ENCODE peak calls at places on chromosomes 3 and 15, in eight cellular contexts. One of them, this sample, is unnamed.

GRCh38 chr3:61688307-61688695 is 126.9 kb downstream of the PTPRG start:
- DNase-seq in A549: no peak
- DNase-seq in AG04450: no peak
- DNase-seq in dorsolateral prefrontal cortex: no peak
- DNase-seq in effector memory CD4-positive, alpha-beta T cell: no peak
- DNase-seq in CD8-positive, alpha-beta T cell: no peak
- DNase-seq in mesendoderm: peak; percentile 98
- DNase-seq in uterus: no peak
- DNase-seq in this sample: peak; percentile 87

GRCh38 chr3:194826594-194826993 is 140.9 kb downstream of the FAM43A start:
- DNase-seq in dorsolateral prefrontal cortex: no peak
- DNase-seq in effector memory CD4-positive, alpha-beta T cell: no peak
- DNase-seq in AG04450: no peak
- DNase-seq in A549: no peak
- DNase-seq in uterus: no peak
- DNase-seq in CD8-positive, alpha-beta T cell: no peak
- DNase-seq in mesendoderm: no peak
- DNase-seq in this sample: no peak

GRCh38 chr3:172904817-172905479 is 154.4 kb downstream of the ECT2 start:
- DNase-seq in CD8-positive, alpha-beta T cell: no peak
- DNase-seq in effector memory CD4-positive, alpha-beta T cell: no peak
- DNase-seq in dorsolateral prefrontal cortex: no peak
- DNase-seq in mesendoderm: peak; percentile 21
- DNase-seq in uterus: no peak
- DNase-seq in A549: no peak
- DNase-seq in AG04450: no peak
- DNase-seq in this sample: peak; percentile 53

GRCh38 chr3:124859025-124859424 is 28.1 kb downstream of the ITGB5 start:
- DNase-seq in CD8-positive, alpha-beta T cell: no peak
- DNase-seq in A549: peak; percentile 56
- DNase-seq in effector memory CD4-positive, alpha-beta T cell: no peak
- DNase-seq in dorsolateral prefrontal cortex: no peak
- DNase-seq in uterus: peak; percentile 48
- DNase-seq in AG04450: peak; percentile 81
- DNase-seq in mesendoderm: peak; percentile 82
- DNase-seq in this sample: no peak

GRCh38 chr3:156259896-156260788 is 139.8 kb downstream of the KCNAB1 start:
- DNase-seq in A549: no peak
- DNase-seq in mesendoderm: no peak
- DNase-seq in dorsolateral prefrontal cortex: no peak
- DNase-seq in CD8-positive, alpha-beta T cell: no peak
- DNase-seq in AG04450: no peak
- DNase-seq in uterus: no peak
- DNase-seq in effector memory CD4-positive, alpha-beta T cell: no peak
- DNase-seq in this sample: no peak

GRCh38 chr3:143727391-143727790 is 120.9 kb downstream of the SLC9A9 start:
- DNase-seq in CD8-positive, alpha-beta T cell: no peak
- DNase-seq in uterus: no peak
- DNase-seq in effector memory CD4-positive, alpha-beta T cell: no peak
- DNase-seq in A549: no peak
- DNase-seq in mesendoderm: no peak
- DNase-seq in AG04450: no peak
- DNase-seq in dorsolateral prefrontal cortex: no peak
- DNase-seq in this sample: no peak

GRCh38 chr3:104102386-104102785 is 1264.3 kb upstream of the ALCAM start:
- DNase-seq in effector memory CD4-positive, alpha-beta T cell: no peak
- DNase-seq in CD8-positive, alpha-beta T cell: no peak
- DNase-seq in AG04450: peak; percentile 8
- DNase-seq in A549: peak; percentile 5
- DNase-seq in mesendoderm: peak; percentile 79
- DNase-seq in uterus: no peak
- DNase-seq in dorsolateral prefrontal cortex: no peak
- DNase-seq in this sample: peak; percentile 80

GRCh38 chr3:45677045-45677436 is 12.2 kb upstream of the SACM1L start:
- DNase-seq in mesendoderm: peak; percentile 83
- DNase-seq in dorsolateral prefrontal cortex: no peak
- DNase-seq in A549: peak; percentile 18
- DNase-seq in effector memory CD4-positive, alpha-beta T cell: peak; percentile 31
- DNase-seq in uterus: peak; percentile 82
- DNase-seq in CD8-positive, alpha-beta T cell: peak; percentile 68
- DNase-seq in AG04450: no peak
- DNase-seq in this sample: peak; percentile 30

GRCh38 chr3:111725706-111726105 is 130.6 kb upstream of the ZBED2 start:
- DNase-seq in A549: no peak
- DNase-seq in CD8-positive, alpha-beta T cell: no peak
- DNase-seq in effector memory CD4-positive, alpha-beta T cell: no peak
- DNase-seq in dorsolateral prefrontal cortex: no peak
- DNase-seq in AG04450: no peak
- DNase-seq in mesendoderm: no peak
- DNase-seq in uterus: no peak
- DNase-seq in this sample: no peak

GRCh38 chr3:120148187-120148954 is 54.1 kb upstream of the GSK3B start:
- DNase-seq in A549: no peak
- DNase-seq in uterus: no peak
- DNase-seq in AG04450: no peak
- DNase-seq in dorsolateral prefrontal cortex: no peak
- DNase-seq in effector memory CD4-positive, alpha-beta T cell: no peak
- DNase-seq in mesendoderm: no peak
- DNase-seq in CD8-positive, alpha-beta T cell: no peak
- DNase-seq in this sample: no peak

GRCh38 chr3:127857270-127857801 is 35.0 kb upstream of the MGLL start:
- DNase-seq in effector memory CD4-positive, alpha-beta T cell: no peak
- DNase-seq in mesendoderm: peak; percentile 7
- DNase-seq in A549: no peak
- DNase-seq in dorsolateral prefrontal cortex: no peak
- DNase-seq in CD8-positive, alpha-beta T cell: no peak
- DNase-seq in AG04450: no peak
- DNase-seq in uterus: no peak
- DNase-seq in this sample: peak; percentile 21

GRCh38 chr3:5250467-5251195 is 63.1 kb downstream of the EDEM1 start:
- DNase-seq in effector memory CD4-positive, alpha-beta T cell: no peak
- DNase-seq in mesendoderm: no peak
- DNase-seq in AG04450: no peak
- DNase-seq in CD8-positive, alpha-beta T cell: no peak
- DNase-seq in dorsolateral prefrontal cortex: no peak
- DNase-seq in A549: no peak
- DNase-seq in uterus: no peak
- DNase-seq in this sample: peak; percentile 19

GRCh38 chr3:184766555-184767261 is 45.3 kb upstream of the VPS8 start:
- DNase-seq in uterus: no peak
- DNase-seq in A549: no peak
- DNase-seq in dorsolateral prefrontal cortex: no peak
- DNase-seq in CD8-positive, alpha-beta T cell: no peak
- DNase-seq in AG04450: peak; percentile 48
- DNase-seq in effector memory CD4-positive, alpha-beta T cell: no peak
- DNase-seq in mesendoderm: peak; percentile 74
- DNase-seq in this sample: peak; percentile 25

GRCh38 chr3:81579744-81580143 is 181.7 kb downstream of the GBE1 start:
- DNase-seq in AG04450: no peak
- DNase-seq in CD8-positive, alpha-beta T cell: no peak
- DNase-seq in mesendoderm: peak; percentile 53
- DNase-seq in A549: no peak
- DNase-seq in effector memory CD4-positive, alpha-beta T cell: no peak
- DNase-seq in dorsolateral prefrontal cortex: no peak
- DNase-seq in uterus: no peak
- DNase-seq in this sample: no peak

GRCh38 chr15:81113204-81113657 is 20.8 kb upstream of the CFAP161 start:
- DNase-seq in CD8-positive, alpha-beta T cell: no peak
- DNase-seq in uterus: no peak
- DNase-seq in A549: no peak
- DNase-seq in AG04450: no peak
- DNase-seq in dorsolateral prefrontal cortex: no peak
- DNase-seq in effector memory CD4-positive, alpha-beta T cell: no peak
- DNase-seq in mesendoderm: no peak
- DNase-seq in this sample: no peak

GRCh38 chr15:49855917-49856637 is 235.2 kb downstream of the DTWD1 start:
- DNase-seq in dorsolateral prefrontal cortex: no peak
- DNase-seq in CD8-positive, alpha-beta T cell: no peak
- DNase-seq in mesendoderm: no peak
- DNase-seq in A549: no peak
- DNase-seq in effector memory CD4-positive, alpha-beta T cell: no peak
- DNase-seq in AG04450: peak; percentile 93
- DNase-seq in uterus: peak; percentile 52
- DNase-seq in this sample: no peak

GRCh38 chr3:158727499-158728377 is 4.5 kb downstream of the RARRES1 start:
- DNase-seq in AG04450: no peak
- DNase-seq in uterus: peak; percentile 76
- DNase-seq in effector memory CD4-positive, alpha-beta T cell: no peak
- DNase-seq in mesendoderm: peak; percentile 73
- DNase-seq in A549: peak; percentile 80
- DNase-seq in CD8-positive, alpha-beta T cell: peak; percentile 49
- DNase-seq in dorsolateral prefrontal cortex: no peak
- DNase-seq in this sample: peak; percentile 79

GRCh38 chr15:67639591-67639990 is 97.1 kb downstream of the MAP2K5 start:
- DNase-seq in CD8-positive, alpha-beta T cell: no peak
- DNase-seq in uterus: no peak
- DNase-seq in dorsolateral prefrontal cortex: no peak
- DNase-seq in AG04450: no peak
- DNase-seq in A549: no peak
- DNase-seq in mesendoderm: peak; percentile 85
- DNase-seq in effector memory CD4-positive, alpha-beta T cell: no peak
- DNase-seq in this sample: no peak
- H3K27ac ChIP-seq in CD8-positive, alpha-beta T cell: no peak overlapping the region
- H3K27ac ChIP-seq in uterus: no peak overlapping the region
- H3K27ac ChIP-seq in dorsolateral prefrontal cortex: no peak overlapping the region
- H3K27ac ChIP-seq in AG04450: no peak overlapping the region
- H3K27ac ChIP-seq in A549: no peak overlapping the region
- H3K27ac ChIP-seq in mesendoderm: no peak overlapping the region
- H3K27ac ChIP-seq in effector memory CD4-positive, alpha-beta T cell: no peak overlapping the region
- H3K27ac ChIP-seq in this sample: no peak overlapping the region

GRCh38 chr3:39781632-39782031 is 27.8 kb upstream of the MYRIP start:
- DNase-seq in effector memory CD4-positive, alpha-beta T cell: no peak
- DNase-seq in mesendoderm: no peak
- DNase-seq in AG04450: no peak
- DNase-seq in dorsolateral prefrontal cortex: no peak
- DNase-seq in A549: no peak
- DNase-seq in uterus: no peak
- DNase-seq in CD8-positive, alpha-beta T cell: no peak
- DNase-seq in this sample: no peak

GRCh38 chr3:39783730-39784129 is 25.7 kb upstream of the MYRIP start:
- DNase-seq in uterus: no peak
- DNase-seq in mesendoderm: no peak
- DNase-seq in CD8-positive, alpha-beta T cell: no peak
- DNase-seq in dorsolateral prefrontal cortex: no peak
- DNase-seq in A549: no peak
- DNase-seq in effector memory CD4-positive, alpha-beta T cell: no peak
- DNase-seq in AG04450: no peak
- DNase-seq in this sample: no peak

GRCh38 chr3:39780352-39780751 is 29.1 kb upstream of the MYRIP start:
- DNase-seq in effector memory CD4-positive, alpha-beta T cell: no peak
- DNase-seq in AG04450: no peak
- DNase-seq in A549: no peak
- DNase-seq in CD8-positive, alpha-beta T cell: no peak
- DNase-seq in uterus: no peak
- DNase-seq in mesendoderm: no peak
- DNase-seq in dorsolateral prefrontal cortex: no peak
- DNase-seq in this sample: no peak

GRCh38 chr3:39779511-39780230 is 29.7 kb upstream of the MYRIP start:
- DNase-seq in AG04450: no peak
- DNase-seq in A549: no peak
- DNase-seq in effector memory CD4-positive, alpha-beta T cell: no peak
- DNase-seq in uterus: no peak
- DNase-seq in dorsolateral prefrontal cortex: no peak
- DNase-seq in CD8-positive, alpha-beta T cell: no peak
- DNase-seq in mesendoderm: no peak
- DNase-seq in this sample: no peak

DNA sequence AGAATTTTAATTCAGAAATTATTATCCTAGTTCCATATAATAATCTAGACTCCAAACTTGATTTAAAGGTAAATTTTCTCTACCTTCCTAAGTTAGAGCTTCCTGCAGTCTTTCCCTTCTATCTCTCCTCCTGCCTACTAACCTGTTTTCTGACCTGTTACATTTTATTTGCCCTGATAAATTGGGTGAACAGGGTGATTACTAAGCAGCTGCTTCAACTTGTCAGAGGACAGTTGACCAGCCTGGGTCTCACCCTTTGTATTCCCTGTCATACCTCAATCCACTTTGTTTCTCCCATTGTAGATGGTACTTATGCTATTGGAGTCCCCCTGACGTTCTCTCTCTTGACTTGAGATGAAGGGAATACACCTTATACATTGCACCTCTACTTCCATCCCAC is 28.4 kb upstream of the MYRIP start:
- DNase-seq in A549: no peak
- DNase-seq in AG04450: no peak
- DNase-seq in CD8-positive, alpha-beta T cell: no peak
- DNase-seq in mesendoderm: no peak
- DNase-seq in effector memory CD4-positive, alpha-beta T cell: no peak
- DNase-seq in dorsolateral prefrontal cortex: no peak
- DNase-seq in uterus: no peak
- DNase-seq in this sample: no peak
- H3K27ac ChIP-seq in A549: no peak overlapping the region
- H3K27ac ChIP-seq in AG04450: no peak overlapping the region
- H3K27ac ChIP-seq in CD8-positive, alpha-beta T cell: no peak overlapping the region
- H3K27ac ChIP-seq in mesendoderm: no peak overlapping the region
- H3K27ac ChIP-seq in effector memory CD4-positive, alpha-beta T cell: no peak overlapping the region
- H3K27ac ChIP-seq in dorsolateral prefrontal cortex: no peak overlapping the region
- H3K27ac ChIP-seq in uterus: no peak overlapping the region
- H3K27ac ChIP-seq in this sample: no peak overlapping the region

GRCh38 chr3:183427206-183428139 is 946 bp downstream of the MCF2L2 start:
- DNase-seq in AG04450: no peak
- DNase-seq in dorsolateral prefrontal cortex: no peak
- DNase-seq in mesendoderm: peak; percentile 42
- DNase-seq in CD8-positive, alpha-beta T cell: no peak
- DNase-seq in effector memory CD4-positive, alpha-beta T cell: no peak
- DNase-seq in uterus: no peak
- DNase-seq in A549: no peak
- DNase-seq in this sample: no peak

GRCh38 chr3:183430325-183430957 is 2.0 kb upstream of the MCF2L2 start:
- DNase-seq in mesendoderm: peak; percentile 82
- DNase-seq in A549: no peak
- DNase-seq in effector memory CD4-positive, alpha-beta T cell: no peak
- DNase-seq in CD8-positive, alpha-beta T cell: no peak
- DNase-seq in dorsolateral prefrontal cortex: no peak
- DNase-seq in uterus: no peak
- DNase-seq in AG04450: no peak
- DNase-seq in this sample: no peak

GRCh38 chr3:183428140-183429023 is at the start of gene MCF2L2:
- DNase-seq in uterus: peak; percentile 23
- DNase-seq in dorsolateral prefrontal cortex: peak; percentile 74
- DNase-seq in mesendoderm: peak; percentile 78
- DNase-seq in AG04450: no peak
- DNase-seq in A549: peak; percentile 27
- DNase-seq in CD8-positive, alpha-beta T cell: peak; percentile 70
- DNase-seq in effector memory CD4-positive, alpha-beta T cell: peak; percentile 59
- DNase-seq in this sample: peak; percentile 39
- H3K27ac ChIP-seq in uterus: no peak within 1 kb of the TSS
- H3K27ac ChIP-seq in dorsolateral prefrontal cortex: peak within 1 kb of the TSS; percentile 84
- H3K27ac ChIP-seq in mesendoderm: peak within 1 kb of the TSS; percentile 69
- H3K27ac ChIP-seq in AG04450: no peak within 1 kb of the TSS
- H3K27ac ChIP-seq in A549: peak within 1 kb of the TSS; percentile 30
- H3K27ac ChIP-seq in CD8-positive, alpha-beta T cell: peak within 1 kb of the TSS; percentile 17
- H3K27ac ChIP-seq in effector memory CD4-positive, alpha-beta T cell: peak within 1 kb of the TSS; percentile 56
- H3K27ac ChIP-seq in this sample: no peak within 1 kb of the TSS

DNA sequence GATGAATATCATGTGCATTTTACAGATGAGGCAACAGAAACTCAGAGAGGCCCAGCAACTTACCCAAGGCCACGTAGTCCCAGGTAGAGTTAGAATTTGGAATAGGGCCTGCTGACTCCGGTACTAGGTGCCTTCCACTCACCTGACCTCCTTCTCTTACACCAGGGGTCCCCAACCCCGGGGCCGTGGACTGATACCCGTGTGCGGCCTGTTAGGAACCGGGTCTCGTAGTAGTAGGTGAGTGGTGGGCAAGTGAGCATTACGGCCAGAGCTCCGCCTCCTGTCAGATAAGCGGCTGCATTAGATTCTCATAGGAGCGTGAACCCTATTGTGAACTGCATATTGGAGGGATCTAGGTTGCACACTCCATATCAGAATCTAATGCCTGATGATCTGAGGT is 64.8 kb downstream of the SMAD3 start:
- DNase-seq in CD8-positive, alpha-beta T cell: no peak
- DNase-seq in AG04450: no peak
- DNase-seq in effector memory CD4-positive, alpha-beta T cell: no peak
- DNase-seq in dorsolateral prefrontal cortex: no peak
- DNase-seq in uterus: no peak
- DNase-seq in A549: no peak
- DNase-seq in mesendoderm: no peak
- DNase-seq in this sample: no peak
- H3K27ac ChIP-seq in CD8-positive, alpha-beta T cell: no peak overlapping the region
- H3K27ac ChIP-seq in AG04450: peak overlapping the region; percentile 39
- H3K27ac ChIP-seq in effector memory CD4-positive, alpha-beta T cell: peak overlapping the region; percentile 2
- H3K27ac ChIP-seq in dorsolateral prefrontal cortex: no peak overlapping the region
- H3K27ac ChIP-seq in uterus: peak overlapping the region; percentile 28
- H3K27ac ChIP-seq in A549: peak overlapping the region; percentile 92
- H3K27ac ChIP-seq in mesendoderm: no peak overlapping the region
- H3K27ac ChIP-seq in this sample: no peak overlapping the region

This sample was measured in A673.